ENCODE peak calls at places on chromosomes 12 and 14, in six cellular contexts. M is testis; S is heart left ventricle; A is activated naive CD4-positive, alpha-beta T cell; T is occipital lobe; U is T-helper 17 cell. X is an unnamed sample.

GRCh38 chr12:106362971-106363370 is 5.4 kb downstream of the POLR3B start:
- DNase-seq in A (no peak), M (no peak), T (no peak), S (no peak), U (no peak), X (no peak)

GRCh38 chr12:55626154-55626553 is 10.5 kb upstream of the OR10P1 start:
- DNase-seq in M (no peak), U (no peak), A (no peak), T (no peak), S (no peak), X (no peak)

GRCh38 chr12:116592116-116592637 is 33.0 kb downstream of the MAP1LC3B2 start:
- DNase-seq in T (no peak), A (no peak), U (no peak), M (peak), S (peak), X (peak)

GRCh38 chr12:76820888-76821482 is 57.1 kb downstream of the ZDHHC17 start:
- DNase-seq in T (no peak), U (no peak), S (no peak), A (no peak), M (peak), X (peak)

GRCh38 chr12:83016226-83016835 is 329.6 kb downstream of the TMTC2 start:
- DNase-seq in M (peak), A (no peak), S (no peak), U (no peak), T (peak), X (peak)

GRCh38 chr12:120394483-120395367 is 25.8 kb upstream of the MSI1 start:
- DNase-seq in T (no peak), M (no peak), S (no peak), U (no peak), A (no peak), X (no peak)

GRCh38 chr12:63206494-63206893 is 55.5 kb upstream of the AVPR1A start:
- DNase-seq in S (no peak), A (no peak), U (no peak), T (no peak), M (no peak), X (no peak)

GRCh38 chr14:92546347-92547053 is 32.9 kb downstream of the RIN3 start:
- DNase-seq in T (no peak), S (no peak), A (no peak), M (no peak), U (no peak), X (no peak)

X was measured in Ammon's horn.